ENCODE peak calls at places on chromosomes 12 and 14, in ten cellular contexts. R is activated CD4-positive, alpha-beta memory T cell treated with anti-CD3 and anti-CD28 coated beads for 36 hours; Z is cardiac fibroblast; X is SW480; Q is NCI-H2171 treated with DMSO at 0.1 percent for 48 hours; L is neural crest cell; S is Ammon's horn; J is occipital lobe; O is lower lobe of right lung; M is stromal cell of bone marrow. W is an unnamed sample.

GRCh38 chr12:87163122-87163521 is 866.1 kb downstream of the C12orf50 start:
- DNase-seq in Q (no peak), X (no peak), Z (no peak), M (no peak), L (no peak), O (no peak), R (no peak), S (no peak), J (no peak), W (no peak)

GRCh38 chr14:85221832-85222231 is 308.1 kb upstream of the FLRT2 start:
- DNase-seq in Q (no peak), X (no peak), R (no peak), O (no peak), M (no peak), J (no peak), Z (no peak), S (no peak), L (no peak), W (no peak)

GRCh38 chr12:45290218-45290609 is 74.3 kb downstream of the ANO6 start:
- DNase-seq in X (no peak), S (no peak), Q (no peak), M (no peak), O (no peak), Z (peak), R (no peak), J (no peak), L (no peak), W (no peak)

GRCh38 chr12:9124346-9125031 is 8.8 kb upstream of the A2M start:
- DNase-seq in S (no peak), M (no peak), O (no peak), J (no peak), Q (no peak), L (no peak), R (no peak), Z (no peak), X (no peak), W (no peak)

GRCh38 chr12:52402377-52402776 is 3.8 kb downstream of the KRT82 start:
- DNase-seq in Q (no peak), X (no peak), Z (no peak), L (no peak), M (no peak), R (no peak), J (no peak), S (no peak), O (no peak), W (no peak)

GRCh38 chr12:1544991-1545700 is 49.2 kb downstream of the FBXL14 start:
- DNase-seq in L (no peak), Z (peak), Q (peak), S (no peak), X (peak), R (no peak), J (no peak), M (no peak), O (no peak), W (no peak)

GRCh38 chr14:32003585-32003984 is 73.5 kb upstream of the ARHGAP5 start:
- DNase-seq in O (no peak), Z (no peak), R (no peak), L (no peak), X (no peak), M (no peak), Q (no peak), J (no peak), S (no peak), W (no peak)

GRCh38 chr12:6854036-6854435 is 2.1 kb downstream of the USP5 start:
- DNase-seq in L (no peak), Z (no peak), S (no peak), J (no peak), X (no peak), O (no peak), Q (no peak), R (no peak), M (no peak), W (no peak)

GRCh38 chr12:30457621-30458289 is 237.9 kb downstream of the IPO8 start:
- DNase-seq in O (no peak), S (no peak), Q (peak), R (no peak), Z (peak), L (no peak), M (peak), X (peak), J (no peak), W (no peak)

GRCh38 chr12:64383675-64384074 is 6.9 kb downstream of the C12orf56 start:
- DNase-seq in S (no peak), Q (no peak), R (no peak), L (no peak), X (no peak), M (no peak), J (no peak), O (no peak), Z (no peak), W (no peak)

GRCh38 chr14:52146504-52146903 is 77.6 kb upstream of the NID2 start:
- DNase-seq in J (no peak), R (no peak), X (no peak), Q (no peak), L (no peak), S (no peak), O (no peak), Z (peak), M (no peak), W (no peak)

GRCh38 chr14:93100570-93100969 is 15.2 kb downstream of the ITPK1 start:
- DNase-seq in Q (peak), O (no peak), S (no peak), R (no peak), L (no peak), J (no peak), X (no peak), M (no peak), Z (no peak), W (no peak)

GRCh38 chr12:9039397-9039977 is 50.1 kb downstream of the KLRG1 start:
- DNase-seq in R (no peak), X (peak), Z (peak), S (peak), Q (peak), O (no peak), J (no peak), L (no peak), M (peak), W (no peak)

GRCh38 chr12:5522358-5523335 is 90.7 kb downstream of the NTF3 start:
- DNase-seq in Z (no peak), J (no peak), L (no peak), Q (no peak), M (no peak), R (no peak), O (no peak), S (no peak), X (no peak), W (no peak)

GRCh38 chr14:61923348-61923747 is 161.1 kb downstream of the SNAPC1 start:
- DNase-seq in X (peak), O (no peak), M (peak), Z (peak), L (no peak), Q (peak), R (no peak), J (no peak), S (no peak), W (no peak)

GRCh38 chr12:44227601-44228000 is 391.7 kb downstream of the TMEM117 start:
- DNase-seq in Z (no peak), O (no peak), X (no peak), M (no peak), L (no peak), S (no peak), R (no peak), Q (no peak), J (no peak), W (no peak)

GRCh38 chr14:35122696-35123387 is 490 bp downstream of the PRORP start:
- DNase-seq in X (peak), Q (peak), M (no peak), R (peak), L (no peak), O (no peak), J (peak), S (no peak), Z (peak), W (no peak)

GRCh38 chr14:75995372-75996041 is 9.9 kb downstream of the IFT43 start:
- DNase-seq in R (no peak), O (no peak), S (no peak), X (no peak), Z (peak), M (peak), Q (no peak), J (no peak), L (no peak), W (no peak)

GRCh38 chr12:85155791-85156190 is 119.6 kb downstream of the LRRIQ1 start:
- DNase-seq in Z (peak), L (no peak), Q (peak), M (peak), O (no peak), X (peak), S (no peak), J (no peak), R (no peak), W (no peak)

GRCh38 chr12:5792350-5792749 is 152.7 kb downstream of the ANO2 start:
- DNase-seq in L (no peak), Q (no peak), R (no peak), X (no peak), O (no peak), J (no peak), S (no peak), M (no peak), Z (no peak), W (no peak)

GRCh38 chr12:56885316-56885715 is 48.9 kb downstream of the SDR9C7 start:
- DNase-seq in Z (no peak), L (no peak), R (no peak), M (no peak), X (no peak), J (no peak), Q (no peak), S (no peak), O (no peak), W (no peak)

GRCh38 chr12:666766-667308 is 3.6 kb upstream of the NINJ2 start:
- DNase-seq in L (no peak), X (peak), S (no peak), J (no peak), O (no peak), Z (peak), R (peak), M (no peak), Q (no peak), W (no peak)

W was measured in posterior cingulate gyrus.